ENCODE peak calls at places on chromosomes 7 and 10, in ten cellular contexts. W, G, L, N, F, T, J, U, D and K are unnamed samples.

GRCh38 chr7:152341914-152342236 is 93.9 kb downstream of the KMT2C start:
- DNase-seq in W (no peak), G (no peak), L (no peak), N (no peak), F (no peak), T (no peak), J (no peak), U (no peak), D (no peak), K (no peak)

GRCh38 chr10:95531041-95531809 is 29.9 kb downstream of the SORBS1 start:
- DNase-seq in W (no peak), G (no peak), L (no peak), N (no peak), F (no peak), T (no peak), J (no peak), U (no peak), D (no peak), K (no peak)

GRCh38 chr10:49115015-49115795 is at the start of gene VSTM4:
- DNase-seq in W (peak), G (no peak), L (peak), N (no peak), F (peak), T (no peak), J (no peak), U (peak), D (no peak), K (no peak)

GRCh38 chr10:32105782-32106382 is 49.7 kb upstream of the KIF5B start:
- DNase-seq in W (no peak), G (no peak), L (no peak), N (no peak), F (no peak), T (no peak), J (no peak), U (no peak), D (no peak), K (no peak)

GRCh38 chr7:4763794-4764185 is 11.6 kb upstream of the AP5Z1 start:
- DNase-seq in W (no peak), G (no peak), L (no peak), N (no peak), F (no peak), T (no peak), J (no peak), U (no peak), D (no peak), K (no peak)

GRCh38 chr10:125692932-125693847 is 10.2 kb upstream of the TEX36 start:
- DNase-seq in W (peak), G (no peak), L (peak), N (no peak), F (peak), T (peak), J (no peak), U (no peak), D (no peak), K (no peak)

GRCh38 chr7:26949319-26949718 is 84.9 kb upstream of the SKAP2 start:
- DNase-seq in W (no peak), G (no peak), L (no peak), N (no peak), F (no peak), T (no peak), J (no peak), U (no peak), D (no peak), K (no peak)

GRCh38 chr7:113159746-113160339 is 41.5 kb upstream of the SMIM30 start:
- DNase-seq in W (peak), G (peak), L (peak), N (no peak), F (peak), T (peak), J (no peak), U (peak), D (no peak), K (no peak)

GRCh38 chr7:142866361-142867096 is 11.7 kb downstream of the EPHB6 start:
- DNase-seq in W (peak), G (peak), L (peak), N (no peak), F (no peak), T (peak), J (no peak), U (peak), D (no peak), K (no peak)

GRCh38 chr10:15427836-15428414 is 56.8 kb upstream of the FAM171A1 start:
- DNase-seq in W (peak), G (no peak), L (peak), N (no peak), F (peak), T (peak), J (no peak), U (peak), D (no peak), K (no peak)

GRCh38 chr7:10205690-10206089 is 768.0 kb upstream of the PHF14 start:
- DNase-seq in W (no peak), G (no peak), L (no peak), N (no peak), F (no peak), T (no peak), J (no peak), U (no peak), D (no peak), K (no peak)

GRCh38 chr7:149496642-149497391 is 792 bp downstream of the ZNF746 start:
- DNase-seq in W (peak), G (no peak), L (peak), N (peak), F (peak), T (peak), J (peak), U (peak), D (peak), K (peak)

GRCh38 chr10:106506509-106507265 is 657.8 kb downstream of the SORCS1 start:
- DNase-seq in W (no peak), G (no peak), L (no peak), N (no peak), F (peak), T (peak), J (no peak), U (peak), D (no peak), K (no peak)

GRCh38 chr7:75983471-75984129 is 10.8 kb downstream of the TMEM120A start:
- DNase-seq in W (no peak), G (no peak), L (no peak), N (no peak), F (no peak), T (no peak), J (no peak), U (no peak), D (no peak), K (no peak)

GRCh38 chr7:51802698-51803097 is 486.1 kb upstream of the COBL start:
- DNase-seq in W (no peak), G (no peak), L (no peak), N (no peak), F (no peak), T (no peak), J (no peak), U (no peak), D (no peak), K (no peak)

GRCh38 chr7:2545746-2546425 is 9.4 kb downstream of the BRAT1 start:
- DNase-seq in W (no peak), G (no peak), L (no peak), N (no peak), F (no peak), T (no peak), J (no peak), U (no peak), D (no peak), K (no peak)

GRCh38 chr10:104122273-104123107 is 519 bp downstream of the SFR1 start:
- DNase-seq in W (no peak), G (no peak), L (no peak), N (no peak), F (peak), T (peak), J (no peak), U (no peak), D (no peak), K (no peak)

GRCh38 chr7:43244232-43244631 is 131.8 kb downstream of the HECW1 start:
- DNase-seq in W (peak), G (no peak), L (no peak), N (no peak), F (peak), T (peak), J (no peak), U (no peak), D (no peak), K (no peak)

GRCh38 chr7:8205572-8205971 is 56.4 kb downstream of the ICA1 start:
- DNase-seq in W (no peak), G (no peak), L (peak), N (no peak), F (no peak), T (no peak), J (no peak), U (no peak), D (no peak), K (no peak)

GRCh38 chr10:96025566-96025965 is 17.8 kb upstream of the CCNJ start:
- DNase-seq in W (peak), G (peak), L (no peak), N (no peak), F (peak), T (peak), J (no peak), U (peak), D (no peak), K (no peak)

GRCh38 chr7:27154369-27154768 is 2.0 kb upstream of the HOXA3 start:
- DNase-seq in W (no peak), G (no peak), L (no peak), N (no peak), F (no peak), T (no peak), J (no peak), U (no peak), D (no peak), K (no peak)

GRCh38 chr10:36126076-36126475 is 484.0 kb upstream of the FZD8 start:
- DNase-seq in W (no peak), G (no peak), L (no peak), N (no peak), F (no peak), T (no peak), J (no peak), U (no peak), D (no peak), K (no peak)

GRCh38 chr7:116138202-116138801 is 72.0 kb upstream of the TES start:
- DNase-seq in W (peak), G (peak), L (peak), N (no peak), F (peak), T (peak), J (no peak), U (peak), D (no peak), K (no peak)

GRCh38 chr10:44765299-44765698 is 145.8 kb upstream of the TMEM72 start:
- DNase-seq in W (no peak), G (no peak), L (no peak), N (no peak), F (no peak), T (no peak), J (no peak), U (no peak), D (no peak), K (no peak)